ENCODE peak calls at places on chromosomes 5 and 9, in seven cellular contexts. N is astrocyte, E is fibroblast of lung, W is Kasumi-1, O is DND-41, Q is endothelial cell, P is neural crest cell. H is an unnamed sample.

GRCh38 chr5:35096209-35096608 is 48.5 kb upstream of the AGXT2 start:
- DNase-seq in N (no peak), E (peak; percentile 15), W (no peak), O (no peak), Q (no peak), P (no peak), H (no peak)

GRCh38 chr5:31661257-31661656 is 22.3 kb downstream of the PDZD2 start:
- DNase-seq in N (no peak), E (no peak), W (no peak), O (no peak), Q (no peak), P (no peak), H (no peak)

GRCh38 chr5:12023614-12024241 is 119.5 kb upstream of the CTNND2 start:
- DNase-seq in N (peak; percentile 25), E (peak; percentile 29), W (peak; percentile 68), O (no peak), Q (peak; percentile 40), P (peak; percentile 20), H (peak; percentile 42)

GRCh38 chr9:115494393-115494792 is 376.4 kb upstream of the TNC start:
- DNase-seq in N (no peak), E (no peak), W (no peak), O (no peak), Q (no peak), P (no peak), H (no peak)

GRCh38 chr5:179820127-179820482 is 600 bp upstream of the SQSTM1 start:
- DNase-seq in N (no peak), E (no peak), W (no peak), O (no peak), Q (no peak), P (no peak), H (no peak)

GRCh38 chr9:127136081-127136879 is 13.8 kb upstream of the ANGPTL2 start:
- DNase-seq in N (no peak), E (no peak), W (no peak), O (no peak), Q (no peak), P (no peak), H (no peak)

GRCh38 chr9:91883503-91883902 is 66.5 kb downstream of the ROR2 start:
- DNase-seq in N (no peak), E (no peak), W (no peak), O (no peak), Q (no peak), P (no peak), H (no peak)

GRCh38 chr5:95644351-95645042 is 2.1 kb upstream of the RFESD start:
- DNase-seq in N (peak; percentile 30), E (peak; percentile 74), W (peak; percentile 76), O (peak; percentile 64), Q (peak; percentile 30), P (peak; percentile 20), H (peak; percentile 67)

GRCh38 chr5:168356592-168356991 is 65.1 kb downstream of the WWC1 start:
- DNase-seq in N (no peak), E (no peak), W (no peak), O (no peak), Q (no peak), P (no peak), H (no peak)

GRCh38 chr9:136691316-136692189 is 4.3 kb upstream of the AGPAT2 start:
- DNase-seq in N (no peak), E (no peak), W (no peak), O (no peak), Q (no peak), P (no peak), H (no peak)

GRCh38 chr5:137466888-137467287 is 32.2 kb downstream of the SPOCK1 start:
- DNase-seq in N (peak; percentile 58), E (no peak), W (no peak), O (no peak), Q (no peak), P (no peak), H (no peak)

GRCh38 chr5:26945881-26946280 is 92.5 kb downstream of the CDH9 start:
- DNase-seq in N (peak; percentile 1), E (no peak), W (no peak), O (no peak), Q (no peak), P (no peak), H (no peak)

H was measured in Caco-2.